ENCODE peak calls at places on chromosomes 3 and 15, in four cellular contexts. E is K562, F is SK-N-SH, K is WTC11. U is an unnamed sample.

GRCh38 chr3:109047366-109047765 is 70.6 kb downstream of the MORC1 start:
- DNase-seq in E (no peak), F (no peak), K (no peak), U (no peak)

GRCh38 chr3:189222927-189223706 is 51.3 kb downstream of the TPRG1 start:
- DNase-seq in E (no peak), F (no peak), K (no peak), U (no peak)

GRCh38 chr3:8945890-8946590 is 17.2 kb downstream of the RAD18 start:
- DNase-seq in E (no peak), F (no peak), K (no peak), U (no peak)

GRCh38 chr15:62749036-62749435 is 293.5 kb upstream of the TPM1 start:
- DNase-seq in E (no peak), F (no peak), K (no peak), U (no peak)

GRCh38 chr3:112117415-112117814 is 15.6 kb downstream of the GCSAM start:
- DNase-seq in E (no peak), F (no peak), K (no peak), U (no peak)

GRCh38 chr15:72227192-72227586 is 3.8 kb downstream of the PKM start:
- DNase-seq in E (peak; percentile 31), F (no peak), K (no peak), U (no peak)

GRCh38 chr15:48279608-48280007 is 51.6 kb upstream of the DUT start:
- DNase-seq in E (no peak), F (no peak), K (no peak), U (no peak)

GRCh38 chr3:190101320-190102117 is 19.2 kb downstream of the P3H2 start:
- DNase-seq in E (no peak), F (no peak), K (no peak), U (no peak)

GRCh38 chr15:77016321-77016695 is 21.4 kb downstream of the PSTPIP1 start:
- DNase-seq in E (no peak), F (no peak), K (no peak), U (no peak)

GRCh38 chr3:43531835-43532234 is 90.0 kb downstream of the ANO10 start:
- DNase-seq in E (no peak), F (no peak), K (no peak), U (no peak)

GRCh38 chr3:173725507-173725906 is 328.0 kb downstream of the NLGN1 start:
- DNase-seq in E (no peak), F (no peak), K (no peak), U (no peak)

GRCh38 chr15:80904941-80905532 is 84.6 kb downstream of the MESD start:
- DNase-seq in E (no peak), F (no peak), K (no peak), U (no peak)

GRCh38 chr15:72155021-72155621 is 36.9 kb downstream of the SENP8 start:
- DNase-seq in E (no peak), F (peak; percentile 45), K (no peak), U (peak; percentile 51)

GRCh38 chr15:90883971-90884718 is at the start of gene FES:
- DNase-seq in E (no peak), F (no peak), K (peak; percentile 67), U (no peak)

GRCh38 chr3:30324587-30324986 is 281.8 kb upstream of the TGFBR2 start:
- DNase-seq in E (no peak), F (no peak), K (no peak), U (no peak)

GRCh38 chr3:190436356-190436755 is 13.3 kb downstream of the TMEM207 start:
- DNase-seq in E (no peak), F (no peak), K (no peak), U (no peak)

GRCh38 chr15:98805434-98806274 is 157.3 kb downstream of the IGF1R start:
- DNase-seq in E (no peak), F (peak; percentile 27), K (peak; percentile 32), U (no peak)

GRCh38 chr3:160830792-160831191 is 74.8 kb downstream of the PPM1L start:
- DNase-seq in E (no peak), F (no peak), K (no peak), U (no peak)

DNA sequence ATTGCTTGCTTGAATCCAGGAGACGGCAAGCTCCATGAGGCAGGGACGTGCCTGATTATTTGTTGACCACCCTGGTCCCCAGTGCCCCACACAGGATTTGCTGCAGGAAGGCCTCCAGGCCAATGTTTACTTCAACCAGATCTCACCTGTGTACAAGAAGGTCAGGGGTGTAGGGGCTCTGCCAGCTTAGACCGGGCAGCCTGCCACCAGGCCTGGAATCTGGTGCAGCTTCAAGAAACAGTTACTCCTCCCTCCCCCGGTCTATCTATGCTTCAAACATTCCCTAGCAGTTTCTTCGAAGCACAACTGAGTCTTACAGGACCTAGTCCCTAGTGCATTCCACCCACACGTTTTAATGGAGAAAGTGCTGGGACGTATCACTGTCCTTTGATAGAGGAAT is 8.1 kb downstream of the SH3BP5 start:
- DNase-seq in E (no peak), F (no peak), K (no peak), U (no peak)
- TF ChIP-seq TEAD4 in E (no peak), F (no peak), K (no peak), U (no peak)

DNA sequence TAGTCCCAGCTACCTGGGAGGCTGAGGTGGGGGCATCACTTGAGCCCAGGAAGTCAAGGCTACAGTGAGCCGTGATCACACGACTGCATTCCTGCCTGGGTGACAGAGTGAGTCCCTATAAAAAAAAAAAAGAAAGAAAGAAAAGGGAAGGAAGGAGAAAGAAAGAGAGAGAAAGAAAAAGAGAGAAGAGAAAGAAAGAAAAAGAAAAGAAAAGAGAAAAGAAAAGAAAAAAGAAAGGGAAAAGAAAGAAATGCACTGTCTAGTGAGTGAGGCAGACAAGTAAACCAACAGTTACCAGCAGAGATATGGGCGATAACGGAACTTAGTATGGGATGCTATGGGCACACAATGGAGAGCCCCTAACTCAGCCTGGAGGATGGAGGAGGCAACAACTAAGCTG is 37.2 kb upstream of the TSEN2 start:
- DNase-seq in E (no peak), F (no peak), K (no peak), U (no peak)
- TF ChIP-seq TEAD4 in E (no peak), F (no peak), K (no peak), U (no peak)

GRCh38 chr3:54326951-54327350 is 204.6 kb downstream of the CACNA2D3 start:
- DNase-seq in E (no peak), F (no peak), K (no peak), U (peak; percentile 8)

GRCh38 chr3:54320376-54320775 is 198.0 kb downstream of the CACNA2D3 start:
- DNase-seq in E (no peak), F (no peak), K (no peak), U (no peak)

GRCh38 chr3:54321515-54321914 is 199.2 kb downstream of the CACNA2D3 start:
- DNase-seq in E (no peak), F (no peak), K (no peak), U (no peak)

GRCh38 chr3:54324069-54324468 is 201.7 kb downstream of the CACNA2D3 start:
- DNase-seq in E (no peak), F (no peak), K (no peak), U (no peak)

DNA sequence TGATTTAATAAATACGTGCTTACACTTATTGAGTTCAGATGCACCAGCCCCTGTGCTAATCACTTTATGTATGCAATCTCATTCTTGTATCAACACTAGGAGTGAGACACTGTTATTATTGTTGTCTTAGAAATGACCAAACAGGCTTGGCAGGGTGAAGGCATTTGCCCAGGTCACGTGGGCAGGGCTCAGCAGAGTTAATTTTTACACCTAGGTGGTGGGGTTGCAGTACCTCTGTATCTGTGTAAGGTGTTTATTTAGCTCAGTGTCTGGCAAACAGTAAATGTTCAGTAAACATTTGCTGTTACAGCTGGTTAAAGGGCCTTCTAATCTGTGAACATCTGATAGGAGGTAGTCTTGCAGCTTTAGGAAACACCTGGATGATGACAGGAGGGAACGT is 200.0 kb downstream of the CACNA2D3 start:
- DNase-seq in E (no peak), F (no peak), K (no peak), U (no peak)
- TF ChIP-seq TEAD4 in E (no peak), F (no peak), K (no peak), U (no peak)

GRCh38 chr3:177478170-177478859 is 281.0 kb upstream of the TBL1XR1 start:
- DNase-seq in E (no peak), F (no peak), K (no peak), U (no peak)
- TF ChIP-seq TEAD4 in E (no peak), F (peak; percentile 91), K (no peak), U (no peak)